ENCODE peak calls at places on chromosomes 12 and 14, in five cellular contexts. S is A549, V is H1, U is HepG2, F is K562. C is an unnamed sample.

GRCh38 chr12:6200266-6201198 is at the start of gene CD9:
- DNase-seq in U (no peak), V (peak; percentile 72), S (peak; percentile 78), F (peak; percentile 24), C (peak; percentile 56)

GRCh38 chr14:94129758-94130414 is 482 bp upstream of the IFI27L2 start:
- DNase-seq in V (peak; percentile 48), S (peak; percentile 52), F (peak; percentile 58), U (no peak), C (peak; percentile 53)

GRCh38 chr14:80930836-80931389 is 10.6 kb downstream of the CEP128 start:
- DNase-seq in V (no peak), U (no peak), F (no peak), S (peak; percentile 3), C (no peak)

GRCh38 chr14:55191881-55192616 is 664 bp upstream of the DLGAP5 start:
- DNase-seq in U (no peak), V (no peak), F (no peak), S (peak; percentile 13), C (no peak)

GRCh38 chr14:63727231-63727735 is 582 bp downstream of the SGPP1 start:
- DNase-seq in U (no peak), F (peak; percentile 32), S (peak; percentile 49), V (no peak), C (peak; percentile 51)

GRCh38 chr12:21774358-21775129 is at the start of gene KCNJ8:
- DNase-seq in U (no peak), S (peak; percentile 30), F (peak; percentile 84), V (peak; percentile 75), C (no peak)

GRCh38 chr14:99564256-99564902 is 39.6 kb downstream of the CCDC85C start:
- DNase-seq in V (no peak), U (peak; percentile 51), S (peak; percentile 44), F (no peak), C (peak; percentile 78)

GRCh38 chr12:57521475-57522018 is 1.1 kb upstream of the MBD6 start:
- DNase-seq in V (peak; percentile 62), F (peak; percentile 80), U (peak; percentile 72), S (peak; percentile 70), C (no peak)

GRCh38 chr12:108103087-108103486 is 26.0 kb upstream of the WSCD2 start:
- DNase-seq in V (no peak), F (no peak), U (no peak), S (no peak), C (no peak)

GRCh38 chr14:94132285-94132887 is 3.0 kb upstream of the IFI27L2 start:
- DNase-seq in F (peak; percentile 50), V (peak; percentile 73), U (peak; percentile 72), S (peak; percentile 69), C (peak; percentile 70)

GRCh38 chr14:42499137-42499536 is 892.5 kb downstream of the LRFN5 start:
- DNase-seq in V (no peak), S (no peak), U (no peak), F (no peak), C (no peak)

GRCh38 chr12:112868459-112869041 is 38.2 kb upstream of the OAS1 start:
- DNase-seq in F (peak; percentile 4), V (peak; percentile 54), S (no peak), U (peak; percentile 21), C (no peak)

GRCh38 chr12:2858334-2858733 is 1.5 kb upstream of the TEX52 start:
- DNase-seq in V (no peak), U (no peak), S (no peak), F (no peak), C (no peak)

GRCh38 chr14:69693145-69693544 is 73.8 kb upstream of the SRSF5 start:
- DNase-seq in S (no peak), V (no peak), F (no peak), U (no peak), C (peak; percentile 78)

GRCh38 chr12:55362675-55363074 is at the start of gene OR6C75:
- DNase-seq in S (no peak), V (no peak), F (no peak), U (no peak), C (no peak)

GRCh38 chr12:124774054-124774461 is 89.6 kb downstream of the SCARB1 start:
- DNase-seq in U (no peak), V (no peak), F (no peak), S (no peak), C (no peak)

GRCh38 chr12:116582610-116583009 is 23.4 kb downstream of the MAP1LC3B2 start:
- DNase-seq in V (no peak), S (no peak), F (peak; percentile 82), U (no peak), C (no peak)

GRCh38 chr14:96126783-96127271 is 77.8 kb upstream of the BDKRB2 start:
- DNase-seq in V (no peak), S (no peak), F (no peak), U (no peak), C (no peak)

GRCh38 chr14:100333867-100334266 is 10.7 kb downstream of the SLC25A47 start:
- DNase-seq in U (no peak), S (no peak), F (no peak), V (no peak), C (no peak)

GRCh38 chr14:100037351-100037750 is 27.9 kb upstream of the EVL start:
- DNase-seq in U (no peak), S (no peak), V (no peak), F (no peak), C (no peak)

GRCh38 chr14:78764240-78764639 is 594.1 kb downstream of the NRXN3 start:
- DNase-seq in S (no peak), V (no peak), F (no peak), U (no peak), C (no peak)

GRCh38 chr14:44895716-44896115 is 66.0 kb downstream of the KLHL28 start:
- DNase-seq in S (no peak), F (no peak), U (no peak), V (no peak), C (no peak)

GRCh38 chr12:131801254-131801866 is 26.8 kb upstream of the MMP17 start:
- DNase-seq in S (no peak), F (no peak), V (no peak), U (no peak), C (no peak)

GRCh38 chr14:51357250-51357649 is 117.2 kb downstream of the TMX1 start:
- DNase-seq in F (no peak), V (no peak), U (no peak), S (no peak), C (no peak)

GRCh38 chr14:77203611-77204456 is 22.2 kb downstream of the TMEM63C start:
- DNase-seq in V (no peak), F (no peak), U (no peak), S (no peak), C (no peak)

GRCh38 chr14:68881396-68881795 is 88.5 kb upstream of the ZFP36L1 start:
- DNase-seq in U (no peak), V (no peak), F (no peak), S (no peak), C (peak; percentile 30)

GRCh38 chr12:47717443-47718193 is 7.7 kb downstream of the ENDOU start:
- DNase-seq in F (peak; percentile 78), U (peak; percentile 42), V (peak; percentile 90), S (peak; percentile 83), C (peak; percentile 83)
- TF ChIP-seq JUN in F (no peak), U (no peak), V (no peak), S (no peak), C (no peak)

GRCh38 chr12:89976866-89977265 is 268.2 kb upstream of the ATP2B1 start:
- DNase-seq in V (no peak), S (no peak), F (no peak), U (no peak), C (no peak)
- H3K4me2 ChIP-seq in V (no peak overlapping the region), S (no peak overlapping the region), F (no peak overlapping the region), U (no peak overlapping the region), C (no peak overlapping the region)

GRCh38 chr14:49381778-49382177 is 204.4 kb downstream of the RPS29 start:
- DNase-seq in U (no peak), S (no peak), F (no peak), V (no peak), C (no peak)
- TF ChIP-seq JUN in U (no peak), S (no peak), F (no peak), V (no peak), C (no peak)

GRCh38 chr12:10941916-10942607 is 3.0 kb upstream of the TAS2R14 start:
- DNase-seq in U (peak; percentile 28), V (no peak), S (peak; percentile 59), F (peak; percentile 39), C (no peak)

GRCh38 chr12:10939163-10939562 is at the start of gene TAS2R14:
- DNase-seq in U (no peak), F (no peak), V (no peak), S (no peak), C (no peak)

GRCh38 chr12:10940389-10940788 is 1.3 kb upstream of the TAS2R14 start:
- DNase-seq in S (peak; percentile 65), U (peak; percentile 23), F (no peak), V (no peak), C (no peak)

GRCh38 chr12:10941369-10941768 is 2.3 kb upstream of the TAS2R14 start:
- DNase-seq in U (no peak), F (no peak), V (no peak), S (no peak), C (no peak)

GRCh38 chr12:10936495-10936894 is 2.6 kb downstream of the TAS2R14 start:
- DNase-seq in S (no peak), F (no peak), U (no peak), V (no peak), C (no peak)
- H3K4me2 ChIP-seq in S (no peak overlapping the region), F (no peak overlapping the region), U (no peak overlapping the region), V (no peak overlapping the region), C (no peak overlapping the region)